ENCODE peak calls at places on chromosome 10, in ten cellular contexts. P is BJ, H is epithelial cell of esophagus, R is IMR-90, O is nephron progenitor cell, Y is osteocyte, E is tibial artery, S is mucosa of descending colon, F is breast epithelium, G is kidney. A is an unnamed sample.

GRCh38 chr10:103232772-103233488 is 12.8 kb upstream of the RPEL1 start:
- DNase-seq in P (no peak), H (peak), R (peak), O (no peak), Y (no peak), E (no peak), S (no peak), F (no peak), G (no peak), A (no peak)

GRCh38 chr10:22245567-22245966 is 27.8 kb upstream of the EBLN1 start:
- DNase-seq in P (no peak), H (peak), R (no peak), O (no peak), Y (no peak), E (no peak), S (no peak), F (no peak), G (no peak), A (no peak)

GRCh38 chr10:117955171-117955570 is 91.6 kb downstream of the RAB11FIP2 start:
- DNase-seq in P (no peak), H (no peak), R (no peak), O (no peak), Y (no peak), E (no peak), S (no peak), F (no peak), G (no peak), A (no peak)

GRCh38 chr10:71212249-71213126 is at the start of gene UNC5B:
- DNase-seq in P (no peak), H (peak), R (peak), O (peak), Y (peak), E (peak), S (peak), F (peak), G (peak), A (no peak)

GRCh38 chr10:18659784-18660561 is 742 bp downstream of the ARL5B start:
- DNase-seq in P (no peak), H (peak), R (peak), O (no peak), Y (no peak), E (no peak), S (no peak), F (no peak), G (no peak), A (no peak)

GRCh38 chr10:89684604-89685003 is 16.8 kb upstream of the KIF20B start:
- DNase-seq in P (no peak), H (peak), R (peak), O (no peak), Y (no peak), E (no peak), S (no peak), F (no peak), G (no peak), A (no peak)

GRCh38 chr10:71217266-71218045 is 5.1 kb downstream of the UNC5B start:
- DNase-seq in P (no peak), H (peak), R (no peak), O (peak), Y (no peak), E (no peak), S (no peak), F (peak), G (no peak), A (no peak)

GRCh38 chr10:75038335-75038734 is 73.1 kb upstream of the SAMD8 start:
- DNase-seq in P (no peak), H (no peak), R (peak), O (no peak), Y (no peak), E (no peak), S (no peak), F (no peak), G (no peak), A (no peak)

GRCh38 chr10:780536-781524 is 91.4 kb upstream of the DIP2C start:
- DNase-seq in P (no peak), H (no peak), R (no peak), O (no peak), Y (peak), E (no peak), S (no peak), F (peak), G (peak), A (no peak)

GRCh38 chr10:485776-486572 is 203.5 kb downstream of the DIP2C start:
- DNase-seq in P (no peak), H (no peak), R (no peak), O (no peak), Y (peak), E (no peak), S (no peak), F (no peak), G (no peak), A (no peak)

GRCh38 chr10:505459-505858 is 184.0 kb downstream of the DIP2C start:
- DNase-seq in P (no peak), H (no peak), R (no peak), O (no peak), Y (no peak), E (no peak), S (no peak), F (peak), G (peak), A (no peak)

GRCh38 chr10:35971397-35971796 is 329.3 kb upstream of the FZD8 start:
- DNase-seq in P (no peak), H (no peak), R (no peak), O (no peak), Y (no peak), E (no peak), S (no peak), F (no peak), G (no peak), A (no peak)

GRCh38 chr10:35972275-35972674 is 330.2 kb upstream of the FZD8 start:
- DNase-seq in P (no peak), H (no peak), R (no peak), O (no peak), Y (no peak), E (no peak), S (no peak), F (no peak), G (no peak), A (no peak)
- TF ChIP-seq CTCF in P (no peak), H (no peak), R (no peak), O (no peak), Y (no peak), E (no peak), S (no peak), F (no peak), G (no peak), A (no peak)

DNA sequence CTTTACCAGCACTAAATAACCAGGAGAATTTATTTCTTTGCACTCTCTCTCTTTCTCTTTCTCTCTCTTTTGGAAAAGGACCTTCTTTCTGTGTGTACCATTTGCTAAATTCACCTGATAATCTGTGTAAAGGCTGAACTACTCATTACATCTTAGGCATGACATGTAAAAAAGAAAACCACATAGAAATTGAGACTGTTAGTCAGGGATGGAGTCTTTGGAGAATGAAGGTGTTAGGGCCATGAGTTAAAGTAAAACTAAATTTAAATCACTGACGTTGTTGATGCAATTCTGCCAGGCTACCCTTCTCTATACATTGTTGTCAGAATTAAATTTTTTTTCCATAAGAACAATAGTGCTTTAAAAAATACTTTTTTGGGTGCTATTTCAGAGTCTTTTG is 263.3 kb downstream of the PTEN start:
- DNase-seq in P (no peak), H (no peak), R (no peak), O (no peak), Y (no peak), E (no peak), S (no peak), F (no peak), G (no peak), A (no peak)
- TF ChIP-seq CTCF in P (no peak), H (no peak), R (no peak), O (no peak), Y (no peak), E (no peak), S (no peak), F (no peak), G (no peak), A (no peak)

DNA sequence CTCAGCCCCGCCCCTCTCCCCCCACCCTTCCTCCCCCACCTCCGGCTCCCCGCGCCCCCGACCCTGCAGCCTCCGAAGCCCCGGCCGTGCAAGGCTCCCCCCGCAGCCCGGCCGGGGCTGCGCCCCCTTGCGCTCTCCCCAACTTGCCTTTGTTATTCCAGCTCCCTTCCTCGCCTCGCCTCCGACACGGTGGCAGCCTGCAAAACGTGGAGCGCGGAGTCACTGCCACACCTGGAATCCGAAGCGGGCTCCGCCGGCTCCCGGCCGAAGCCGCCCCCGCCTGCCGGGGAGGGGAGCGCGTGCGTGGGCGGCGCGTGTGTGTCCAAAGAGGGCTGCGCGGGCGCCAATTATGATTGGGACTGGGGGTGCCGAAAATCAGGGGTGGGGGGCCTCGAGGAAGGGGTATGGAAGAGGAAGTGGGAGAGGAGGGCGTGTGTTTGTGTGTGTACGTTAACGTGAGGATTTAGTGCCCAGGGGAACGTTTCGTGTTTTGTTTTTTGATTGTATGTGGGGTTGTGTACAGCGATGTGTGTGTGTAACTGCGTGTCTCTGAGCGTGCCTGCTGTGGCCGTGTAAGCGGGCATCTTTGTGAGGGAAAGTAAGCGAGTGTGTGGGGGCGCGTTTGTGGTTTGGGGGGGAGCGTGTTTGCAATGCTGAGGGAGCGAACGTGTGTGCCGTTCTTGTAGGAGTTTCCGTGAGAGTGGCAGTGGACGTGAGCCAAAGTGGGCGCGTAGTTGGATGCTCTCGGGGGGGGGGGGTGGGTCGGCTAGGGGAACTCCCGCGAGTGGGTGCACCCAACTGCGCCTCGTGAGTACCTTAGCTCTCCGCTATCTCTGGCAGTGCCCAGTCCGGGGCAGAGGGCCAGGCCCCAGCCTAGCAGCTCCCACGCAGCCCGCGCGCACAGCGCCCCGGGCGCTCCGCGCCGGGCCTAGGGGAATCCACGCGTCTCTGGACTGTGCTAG is 1.2 kb upstream of the ZMIZ1 start:
- DNase-seq in P (no peak), H (peak), R (peak), O (peak), Y (peak), E (peak), S (peak), F (peak), G (peak), A (peak)
- TF ChIP-seq CTCF in P (peak), H (no peak), R (peak), O (no peak), Y (peak), E (no peak), S (no peak), F (no peak), G (peak), A (peak)

GRCh38 chr10:128001346-128001745 is 94.4 kb downstream of the PTPRE start:
- DNase-seq in P (no peak), H (no peak), R (no peak), O (no peak), Y (no peak), E (no peak), S (no peak), F (no peak), G (no peak), A (no peak)

GRCh38 chr10:128000660-128001059 is 93.8 kb downstream of the PTPRE start:
- DNase-seq in P (no peak), H (peak), R (no peak), O (no peak), Y (no peak), E (no peak), S (no peak), F (no peak), G (no peak), A (no peak)

GRCh38 chr10:127999801-128000200 is 92.9 kb downstream of the PTPRE start:
- DNase-seq in P (no peak), H (no peak), R (no peak), O (no peak), Y (no peak), E (no peak), S (no peak), F (no peak), G (no peak), A (no peak)

GRCh38 chr10:127999291-127999690 is 92.4 kb downstream of the PTPRE start:
- DNase-seq in P (no peak), H (no peak), R (no peak), O (no peak), Y (no peak), E (no peak), S (no peak), F (no peak), G (no peak), A (no peak)

DNA sequence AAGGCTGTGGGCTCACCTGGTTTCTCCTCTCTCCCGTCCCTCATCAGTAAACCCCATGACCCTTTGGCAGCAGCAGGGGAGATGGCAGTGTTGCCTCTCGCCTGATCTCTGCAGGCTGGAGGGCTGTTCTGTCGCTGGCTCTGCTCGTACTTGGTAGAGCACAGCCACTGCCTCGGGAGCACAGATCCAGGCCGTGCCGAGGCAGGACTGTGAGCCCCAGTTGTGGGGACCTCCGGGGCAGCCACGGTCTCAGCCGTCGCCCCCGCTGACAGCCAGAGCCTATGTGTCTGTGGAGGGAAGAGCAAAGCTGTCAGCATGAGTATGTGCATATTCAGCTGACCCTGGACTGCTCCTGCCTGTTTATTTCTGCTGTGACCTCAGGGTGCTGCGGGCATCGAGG is 95.0 kb downstream of the PTPRE start:
- DNase-seq in P (no peak), H (no peak), R (no peak), O (no peak), Y (no peak), E (no peak), S (no peak), F (no peak), G (no peak), A (no peak)
- TF ChIP-seq CTCF in P (no peak), H (no peak), R (no peak), O (no peak), Y (no peak), E (no peak), S (no peak), F (no peak), G (no peak), A (no peak)

DNA sequence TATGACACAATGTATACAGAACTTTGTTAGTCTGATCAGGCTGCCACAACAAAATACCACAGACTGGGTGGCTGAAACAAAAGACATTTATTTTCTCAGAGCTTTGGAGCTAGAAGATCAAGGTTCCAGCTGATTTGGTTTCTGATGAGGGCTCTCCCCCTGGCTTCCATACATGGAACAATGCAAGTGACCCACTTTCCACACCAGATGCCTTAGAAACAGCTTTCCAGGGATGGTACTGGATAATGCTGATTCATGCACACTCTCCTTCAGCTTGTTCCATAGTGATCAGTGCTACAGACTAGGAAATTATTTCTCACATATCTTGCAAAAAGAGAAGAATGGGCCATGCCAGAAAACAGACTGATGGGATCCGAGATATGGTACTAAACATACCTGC is 1274.9 kb upstream of the SORCS1 start:
- DNase-seq in P (no peak), H (no peak), R (no peak), O (no peak), Y (no peak), E (no peak), S (no peak), F (no peak), G (no peak), A (no peak)
- TF ChIP-seq CTCF in P (no peak), H (no peak), R (no peak), O (no peak), Y (no peak), E (no peak), S (no peak), F (no peak), G (no peak), A (no peak)

GRCh38 chr10:93063217-93063976 is 2.8 kb downstream of the CYP26C1 start:
- DNase-seq in P (no peak), H (no peak), R (no peak), O (no peak), Y (no peak), E (no peak), S (no peak), F (no peak), G (peak), A (no peak)

GRCh38 chr10:93063977-93064660 is 3.5 kb downstream of the CYP26C1 start:
- DNase-seq in P (no peak), H (no peak), R (no peak), O (no peak), Y (no peak), E (no peak), S (no peak), F (no peak), G (peak), A (no peak)

GRCh38 chr10:93061594-93062498 is 1.2 kb downstream of the CYP26C1 start:
- DNase-seq in P (no peak), H (peak), R (peak), O (no peak), Y (no peak), E (no peak), S (no peak), F (no peak), G (peak), A (no peak)

GRCh38 chr10:93060887-93061593 is 442 bp downstream of the CYP26C1 start:
- DNase-seq in P (no peak), H (no peak), R (no peak), O (no peak), Y (no peak), E (no peak), S (no peak), F (no peak), G (peak), A (no peak)

DNA sequence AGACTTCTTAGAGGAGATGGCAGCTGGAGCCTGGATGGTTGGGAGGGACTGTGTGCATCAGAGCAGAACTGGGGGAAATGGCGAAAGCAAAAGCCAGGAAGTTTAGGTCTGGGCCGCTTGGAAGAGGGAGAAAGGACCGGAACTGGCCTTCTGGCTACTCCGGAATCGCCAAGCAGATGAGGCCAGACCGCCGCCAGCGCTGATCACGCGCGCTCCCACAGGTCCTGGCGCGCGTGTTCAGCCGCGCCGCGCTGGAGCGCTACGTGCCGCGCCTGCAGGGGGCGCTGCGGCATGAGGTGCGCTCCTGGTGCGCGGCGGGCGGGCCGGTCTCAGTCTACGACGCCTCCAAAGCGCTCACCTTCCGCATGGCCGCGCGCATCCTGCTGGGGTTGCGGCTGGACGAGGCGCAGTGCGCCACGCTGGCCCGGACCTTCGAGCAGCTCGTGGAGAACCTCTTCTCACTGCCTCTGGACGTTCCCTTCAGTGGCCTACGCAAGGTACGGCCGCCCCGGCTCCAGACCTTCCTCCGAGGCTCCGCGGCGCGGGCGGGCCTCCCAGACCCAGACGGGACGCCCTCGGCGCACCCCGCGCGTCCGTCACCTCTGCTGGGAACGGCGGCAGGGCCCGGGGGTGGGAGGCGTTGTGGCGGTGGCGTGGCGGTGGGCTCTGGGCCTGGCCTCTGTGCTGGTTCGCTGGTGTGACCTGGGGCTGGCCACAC is 2.1 kb downstream of the CYP26C1 start:
- DNase-seq in P (no peak), H (peak), R (peak), O (peak), Y (no peak), E (no peak), S (peak), F (no peak), G (peak), A (no peak)
- TF ChIP-seq CTCF in P (peak), H (peak), R (peak), O (peak), Y (peak), E (peak), S (peak), F (peak), G (peak), A (peak)

DNA sequence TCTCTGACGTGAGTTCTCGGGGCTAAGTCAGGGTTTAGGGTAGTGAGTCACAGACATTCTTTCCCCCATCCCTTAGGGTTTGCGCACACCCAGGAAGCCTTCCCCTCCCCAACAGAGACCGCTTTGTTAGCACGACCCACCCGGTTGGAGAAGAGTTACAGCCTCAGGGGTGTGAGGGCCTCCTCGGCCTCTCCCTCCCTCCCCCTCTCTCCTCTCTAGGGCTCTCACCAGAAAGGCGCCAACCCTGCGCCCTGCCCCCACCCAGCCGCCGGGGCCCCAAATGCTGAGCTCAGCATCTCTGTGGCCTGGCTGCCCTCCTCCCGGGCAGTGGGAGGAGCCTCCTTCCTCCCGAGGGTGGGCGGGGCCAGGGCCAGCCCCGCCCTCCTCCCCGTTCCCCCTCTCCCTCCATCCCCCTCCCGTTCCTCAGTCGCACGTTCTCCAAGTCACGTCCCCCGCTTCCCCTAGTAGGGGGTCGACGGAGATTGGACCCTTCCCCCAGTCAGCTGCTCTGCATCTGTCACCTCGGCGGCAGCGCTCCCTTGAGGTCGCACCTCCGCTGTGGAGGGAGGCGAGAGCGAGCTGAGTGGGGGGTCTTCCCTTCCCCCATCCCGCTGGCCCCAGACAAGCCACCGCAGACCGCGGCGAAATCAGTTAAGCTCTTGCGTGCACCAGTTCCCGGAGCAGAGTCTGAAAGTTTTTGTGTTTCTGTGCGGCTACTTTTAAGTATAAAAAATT is 13.0 kb upstream of the DDIT4 start:
- DNase-seq in P (no peak), H (peak), R (peak), O (peak), Y (peak), E (peak), S (peak), F (peak), G (peak), A (peak)
- TF ChIP-seq CTCF in P (peak), H (no peak), R (no peak), O (no peak), Y (peak), E (no peak), S (no peak), F (no peak), G (no peak), A (peak)

DNA sequence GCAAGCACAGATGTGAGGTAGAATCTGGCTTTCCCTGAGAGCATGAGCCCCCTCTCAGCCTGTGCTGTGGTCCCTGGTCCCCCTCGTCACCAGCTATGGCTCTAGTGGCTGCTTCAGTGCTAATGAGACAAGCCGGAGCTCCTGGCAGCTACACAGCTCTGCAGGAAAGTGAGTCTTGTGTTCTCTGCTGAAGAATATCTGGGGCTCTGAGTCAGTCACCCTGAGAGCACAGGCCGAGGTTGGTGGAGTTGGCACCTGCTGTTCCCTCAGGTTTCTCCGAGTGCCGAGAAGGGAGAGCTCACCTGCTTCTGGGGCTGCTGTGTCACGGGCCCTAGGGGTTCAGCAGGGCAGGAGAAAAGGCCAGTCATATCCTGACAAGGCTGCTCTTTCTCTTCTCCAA is 37.2 kb upstream of the GJD4 start:
- DNase-seq in P (no peak), H (no peak), R (no peak), O (no peak), Y (no peak), E (no peak), S (no peak), F (no peak), G (no peak), A (no peak)
- TF ChIP-seq CTCF in P (no peak), H (no peak), R (no peak), O (no peak), Y (no peak), E (no peak), S (no peak), F (no peak), G (no peak), A (no peak)

A was measured in D721Med.